ENCODE peak calls at places on chromosomes 3 and 15, in four cellular contexts. O is GM13977, Y is H54, N is OCI-LY7. M is an unnamed sample.

GRCh38 chr3:170603770-170604510 is 18.1 kb upstream of the SLC7A14 start:
- DNase-seq in O (no peak), Y (no peak), N (no peak), M (no peak)

GRCh38 chr3:188956839-188957489 is 214.8 kb upstream of the TPRG1 start:
- DNase-seq in Y (peak), N (peak), O (no peak), M (no peak)

GRCh38 chr3:46895204-46895660 is 17.7 kb downstream of the PTH1R start:
- DNase-seq in N (peak), Y (peak), O (peak), M (peak)

GRCh38 chr3:37544869-37545352 is 316.8 kb upstream of the CTDSPL start:
- DNase-seq in O (no peak), N (no peak), Y (no peak), M (no peak)

GRCh38 chr3:102419786-102420185 is 15.0 kb upstream of the ZPLD1 start:
- DNase-seq in N (no peak), Y (no peak), O (no peak), M (no peak)

GRCh38 chr3:135905058-135905724 is 60.3 kb upstream of the PPP2R3A start:
- DNase-seq in N (no peak), O (no peak), Y (no peak), M (no peak)

GRCh38 chr3:171650193-171650592 is 160.1 kb downstream of the PLD1 start:
- DNase-seq in N (no peak), O (no peak), Y (no peak), M (no peak)

GRCh38 chr3:159252772-159253384 is 451.0 kb downstream of the MFSD1 start:
- DNase-seq in Y (no peak), O (peak), N (peak), M (no peak)

GRCh38 chr3:187799942-187800637 is 54.8 kb upstream of the BCL6 start:
- DNase-seq in N (no peak), O (peak), Y (no peak), M (no peak)

GRCh38 chr3:73727117-73727802 is 102.5 kb upstream of the PDZRN3 start:
- DNase-seq in Y (peak), O (no peak), N (no peak), M (no peak)

GRCh38 chr3:11272913-11273574 is 847 bp downstream of the ATG7 start:
- DNase-seq in Y (no peak), N (peak), O (peak), M (no peak)

GRCh38 chr3:50246517-50246954 is 10.5 kb downstream of the GNAI2 start:
- DNase-seq in N (peak), Y (peak), O (peak), M (no peak)

GRCh38 chr3:59894425-59895146 is 844.8 kb upstream of the CFAP20DC start:
- DNase-seq in Y (no peak), O (no peak), N (no peak), M (no peak)

GRCh38 chr3:141795719-141796435 is 32.7 kb downstream of the GRK7 start:
- DNase-seq in N (no peak), O (no peak), Y (no peak), M (peak)

GRCh38 chr3:176120507-176120906 is 1076.8 kb downstream of the TBL1XR1 start:
- DNase-seq in Y (no peak), N (no peak), O (no peak), M (no peak)

GRCh38 chr3:149967067-149967685 is 3.5 kb downstream of the PFN2 start:
- DNase-seq in O (no peak), N (peak), Y (no peak), M (no peak)

GRCh38 chr3:126131881-126132750 is 48.2 kb upstream of the SLC41A3 start:
- DNase-seq in Y (no peak), O (no peak), N (no peak), M (peak)

GRCh38 chr3:18211116-18211515 is 214.0 kb downstream of the SATB1 start:
- DNase-seq in N (no peak), O (no peak), Y (no peak), M (no peak)

GRCh38 chr3:6989608-6990291 is 128.8 kb downstream of the GRM7 start:
- DNase-seq in O (no peak), Y (no peak), N (no peak), M (no peak)

GRCh38 chr3:10474847-10475246 is 30.5 kb downstream of the ATP2B2 start:
- DNase-seq in N (peak), O (peak), Y (no peak), M (no peak)

GRCh38 chr15:68558318-68559305 is 20.2 kb upstream of the CORO2B start:
- DNase-seq in Y (no peak), N (peak), O (no peak), M (no peak)

GRCh38 chr3:64691051-64691450 is 3.3 kb upstream of the ADAMTS9 start:
- DNase-seq in N (no peak), O (no peak), Y (no peak), M (no peak)

GRCh38 chr15:97547381-97547780 is 413.1 kb upstream of the ARRDC4 start:
- DNase-seq in Y (no peak), O (no peak), N (no peak), M (no peak)

GRCh38 chr3:46098319-46098761 is 71.1 kb upstream of the XCR1 start:
- DNase-seq in Y (no peak), N (peak), O (peak), M (no peak)

GRCh38 chr3:118932822-118933558 is 101.7 kb downstream of the IGSF11 start:
- DNase-seq in O (no peak), Y (no peak), N (no peak), M (peak)

GRCh38 chr15:75693501-75694240 is 19.0 kb downstream of the CSPG4 start:
- DNase-seq in O (no peak), Y (no peak), N (no peak), M (peak)

GRCh38 chr15:99605490-99605931 is 39.7 kb downstream of the MEF2A start:
- DNase-seq in O (no peak), Y (no peak), N (no peak), M (no peak)

GRCh38 chr3:45224824-45225464 is 1.1 kb downstream of the TMEM158 start:
- DNase-seq in Y (peak), O (peak), N (no peak), M (peak)

GRCh38 chr15:91852741-91853500 is 587 bp upstream of the SLCO3A1 start:
- DNase-seq in Y (peak), N (peak), O (peak), M (peak)

GRCh38 chr3:38343797-38344594 is 2.6 kb upstream of the XYLB start:
- DNase-seq in O (no peak), N (no peak), Y (no peak), M (no peak)

GRCh38 chr3:115072265-115073008 is 74.7 kb downstream of the ZBTB20 start:
- DNase-seq in N (no peak), O (no peak), Y (no peak), M (no peak)

GRCh38 chr3:129474986-129475804 is 35.2 kb downstream of the IFT122 start:
- DNase-seq in Y (no peak), N (no peak), O (no peak), M (no peak)

GRCh38 chr3:72993391-72993790 is 3.2 kb upstream of the PPP4R2 start:
- DNase-seq in Y (no peak), N (no peak), O (no peak), M (no peak)

GRCh38 chr15:71565636-71566160 is 244.7 kb upstream of the NR2E3 start:
- DNase-seq in N (no peak), O (no peak), Y (no peak), M (no peak)

GRCh38 chr3:156519758-156520162 is 35.2 kb downstream of the SSR3 start:
- DNase-seq in N (no peak), O (no peak), Y (no peak), M (no peak)

GRCh38 chr15:57924536-57924935 is 141.0 kb downstream of the ALDH1A2 start:
- DNase-seq in N (no peak), Y (no peak), O (no peak), M (no peak)

GRCh38 chr15:53835309-53835708 is 75.8 kb upstream of the WDR72 start:
- DNase-seq in N (no peak), O (no peak), Y (no peak), M (no peak)

GRCh38 chr15:62453356-62453755 is 288.3 kb upstream of the C2CD4B start:
- DNase-seq in Y (no peak), N (no peak), O (no peak), M (no peak)

GRCh38 chr3:139120336-139120971 is 75.8 kb upstream of the PRR23C start:
- DNase-seq in O (no peak), N (no peak), Y (no peak), M (no peak)

GRCh38 chr3:188286087-188286513 is 132.1 kb downstream of the LPP start:
- DNase-seq in Y (peak), N (no peak), O (no peak), M (no peak)

M was measured in ovary.